ENCODE peak calls at places on chromosomes 1 and 21, in four cellular contexts. Z, C, L and H are unnamed samples.

GRCh38 chr21:42367379-42368165 is 1.2 kb upstream of the TFF1 start:
- DNase-seq in Z (no peak), C (no peak), L (no peak), H (no peak)

GRCh38 chr1:215502081-215502480 is 65.0 kb upstream of the KCTD3 start:
- DNase-seq in Z (no peak), C (no peak), L (no peak), H (no peak)

GRCh38 chr1:198713081-198713480 is 74.2 kb downstream of the PTPRC start:
- DNase-seq in Z (no peak), C (no peak), L (no peak), H (no peak)

GRCh38 chr21:38811257-38811656 is 5.5 kb downstream of the ETS2 start:
- DNase-seq in Z (no peak), C (no peak), L (no peak), H (no peak)

GRCh38 chr21:23247334-23247733 is 2249.1 kb downstream of the NCAM2 start:
- DNase-seq in Z (no peak), C (no peak), L (no peak), H (no peak)

GRCh38 chr1:231124746-231125145 is 37.1 kb upstream of the TRIM67 start:
- DNase-seq in Z (no peak), C (no peak), L (no peak), H (peak)

GRCh38 chr1:83857108-83857507 is 141.8 kb downstream of the TTLL7 start:
- DNase-seq in Z (no peak), C (no peak), L (no peak), H (no peak)

GRCh38 chr1:234768171-234768568 is 158.2 kb upstream of the IRF2BP2 start:
- DNase-seq in Z (peak), C (no peak), L (no peak), H (no peak)

DNA sequence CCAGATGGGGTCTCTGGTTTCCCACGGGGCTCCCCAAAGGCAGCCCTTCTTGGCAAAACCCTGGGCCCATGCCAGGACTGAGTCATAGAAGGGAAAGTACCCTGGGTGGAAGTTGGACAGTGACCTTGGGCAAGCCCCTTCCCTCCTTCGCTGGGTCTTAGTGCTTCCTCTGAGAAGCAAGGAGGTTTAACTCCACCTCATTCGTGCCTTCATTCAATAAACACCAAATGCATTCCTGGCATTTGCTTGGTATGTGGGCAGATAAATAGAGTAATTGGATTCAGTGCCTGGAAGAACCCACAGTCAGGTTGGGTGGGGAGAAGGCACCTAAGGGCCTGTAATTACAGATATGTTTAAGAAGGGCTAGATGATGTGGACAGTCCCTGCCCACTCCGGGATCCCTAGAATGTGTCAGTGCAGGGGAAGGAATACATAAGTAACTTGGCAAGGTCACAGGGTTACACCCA is 36.3 kb upstream of the CITED4 start:
- DNase-seq in Z (peak), C (no peak), L (peak), H (no peak)
- H3K27ac ChIP-seq in Z (no peak), C (peak), L (peak), H (no peak)

GRCh38 chr1:100907887-100908286 is 12.0 kb downstream of the SLC30A7 start:
- DNase-seq in Z (no peak), C (no peak), L (no peak), H (no peak)

GRCh38 chr1:100909018-100909417 is 13.1 kb downstream of the SLC30A7 start:
- DNase-seq in Z (no peak), C (no peak), L (no peak), H (no peak)

DNA sequence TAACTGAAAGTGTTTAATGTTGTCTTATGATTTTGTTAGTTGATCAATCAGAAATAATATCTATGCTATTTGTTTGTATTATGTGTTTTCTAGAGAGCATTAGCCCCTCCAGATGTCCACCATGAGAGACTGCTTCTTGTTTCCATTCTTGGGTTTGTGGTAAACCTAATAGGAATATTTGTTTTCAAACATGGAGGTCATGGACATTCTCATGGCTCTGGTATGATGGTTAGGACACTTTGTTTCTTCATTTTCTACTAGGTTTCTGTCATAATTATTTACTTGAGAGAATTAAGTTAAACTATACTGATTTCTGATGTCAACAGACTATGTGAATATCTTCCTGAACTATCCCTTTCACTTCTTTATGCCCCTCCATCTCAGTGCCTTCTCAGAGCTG is 16.1 kb downstream of the SLC30A7 start:
- DNase-seq in Z (no peak), C (no peak), L (no peak), H (no peak)
- H3K4me3 ChIP-seq in Z (no peak), C (no peak), L (no peak), H (no peak)

GRCh38 chr1:208997726-208998312 is 585.7 kb upstream of the CAMK1G start:
- DNase-seq in Z (no peak), C (no peak), L (no peak), H (no peak)
- TF ChIP-seq CTCF in Z (peak), C (peak), L (no peak), H (no peak)

GRCh38 chr1:2267051-2267830 is 39.1 kb downstream of the SKI start:
- DNase-seq in Z (no peak), C (no peak), L (no peak), H (no peak)

GRCh38 chr1:2269193-2269921 is 41.2 kb downstream of the SKI start:
- DNase-seq in Z (no peak), C (no peak), L (no peak), H (no peak)

GRCh38 chr1:2267862-2268261 is 39.7 kb downstream of the SKI start:
- DNase-seq in Z (no peak), C (no peak), L (no peak), H (no peak)

GRCh38 chr1:2268285-2269056 is 40.4 kb downstream of the SKI start:
- DNase-seq in Z (no peak), C (no peak), L (no peak), H (no peak)

DNA sequence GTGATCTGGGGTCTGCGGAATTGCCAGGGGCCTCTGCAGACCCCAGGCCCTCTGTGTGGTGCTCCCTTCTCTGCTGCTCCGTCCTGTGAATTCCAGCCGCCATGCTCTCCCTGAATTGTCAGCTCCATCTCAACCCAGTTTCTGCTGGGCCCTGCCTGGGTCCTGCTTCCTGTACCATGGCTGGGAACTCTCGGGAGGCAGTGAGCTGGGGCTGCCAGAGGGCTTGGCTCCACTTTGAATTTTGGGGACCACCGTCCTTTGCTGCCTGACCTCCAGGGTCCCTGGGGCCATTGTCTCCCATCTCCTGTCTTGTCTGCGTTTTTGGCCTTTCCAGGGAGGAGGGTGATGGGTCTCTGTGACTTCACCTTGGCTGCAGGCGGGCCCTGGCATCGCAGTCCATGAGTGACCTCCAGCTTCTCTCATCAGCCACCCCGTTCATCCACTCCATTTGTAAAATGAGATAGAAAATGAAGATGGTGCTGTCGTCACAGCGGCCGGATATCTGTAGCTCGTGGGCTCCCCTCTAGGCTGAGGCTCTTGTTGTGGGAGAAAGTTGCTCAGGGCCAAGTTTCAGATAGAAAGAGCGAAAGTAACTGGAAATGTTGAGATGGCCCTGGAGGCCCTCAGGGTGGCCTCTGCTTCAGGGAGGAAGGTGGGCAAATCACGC is 38.3 kb downstream of the SKI start:
- DNase-seq in Z (no peak), C (no peak), L (no peak), H (no peak)
- H3K27ac ChIP-seq in Z (no peak), C (no peak), L (no peak), H (no peak)

GRCh38 chr1:65260851-65261473 is 48.4 kb upstream of the DNAJC6 start:
- DNase-seq in Z (no peak), C (no peak), L (no peak), H (peak)
- H3K4me3 ChIP-seq in Z (no peak), C (no peak), L (no peak), H (no peak)

DNA sequence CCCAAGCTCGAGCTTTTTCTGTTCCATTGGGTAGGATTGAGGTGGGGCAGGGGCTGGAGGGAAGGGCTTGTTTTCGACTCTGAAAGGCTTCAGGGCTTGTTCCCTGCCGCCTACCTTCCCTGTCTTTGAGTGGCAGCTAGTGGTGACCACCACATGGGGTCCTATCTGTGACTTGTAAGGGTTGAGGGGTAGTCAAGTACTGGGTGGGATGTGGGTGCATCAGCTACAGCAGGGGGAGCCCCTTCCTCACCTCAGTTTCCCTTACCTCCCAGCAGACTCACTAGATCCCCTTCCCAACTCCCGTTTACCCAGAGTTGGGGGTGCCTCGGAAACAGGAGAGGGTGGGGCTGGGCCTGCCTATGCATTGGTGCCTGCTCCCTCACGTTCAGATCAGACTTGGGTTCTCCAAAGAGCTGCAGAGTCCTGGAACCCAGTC is 5.9 kb downstream of the FOXO6 start:
- DNase-seq in Z (no peak), C (no peak), L (no peak), H (no peak)
- TF ChIP-seq CTCF in Z (no peak), C (no peak), L (no peak), H (no peak)

GRCh38 chr1:161958425-161958824 is 65.2 kb downstream of the OLFML2B start:
- DNase-seq in Z (no peak), C (no peak), L (no peak), H (peak)
- H3K27ac ChIP-seq in Z (no peak), C (no peak), L (no peak), H (no peak)